ENCODE peak calls at places on chromosomes 4 and X, in seven cellular contexts. F is sigmoid colon, Y is HepG2, O is suprapubic skin, R is ovary, A is body of pancreas, Q is testis. I is an unnamed sample.

GRCh38 chr4:52939739-52940138 is 77.6 kb downstream of the RASL11B start:
- DNase-seq in F (no peak), Y (no peak), O (no peak), R (no peak), A (peak), Q (no peak), I (no peak)

GRCh38 chr4:184536881-184537248 is 62.5 kb upstream of the IRF2 start:
- DNase-seq in F (no peak), Y (no peak), O (no peak), R (no peak), A (no peak), Q (no peak), I (no peak)

GRCh38 chrX:367349-367748 is 19.4 kb downstream of the PPP2R3B start:
- DNase-seq in F (no peak), Y (no peak), O (no peak), R (no peak), A (no peak), Q (no peak), I (no peak)

GRCh38 chr4:145279122-145279960 is 99.0 kb upstream of the OTUD4 start:
- DNase-seq in F (no peak), Y (no peak), O (no peak), R (no peak), A (no peak), Q (no peak), I (no peak)

GRCh38 chr4:173211838-173212237 is 43.2 kb downstream of the GALNT7 start:
- DNase-seq in F (no peak), Y (no peak), O (no peak), R (no peak), A (no peak), Q (no peak), I (no peak)

GRCh38 chr4:56330691-56331090 is 56.6 kb downstream of the AASDH start:
- DNase-seq in F (no peak), Y (no peak), O (no peak), R (no peak), A (no peak), Q (no peak), I (no peak)

GRCh38 chrX:103063918-103064434 is at the start of gene BEX1:
- DNase-seq in F (peak), Y (peak), O (no peak), R (peak), A (peak), Q (peak), I (no peak)

GRCh38 chrX:149541521-149542047 is 772 bp downstream of the EOLA1 start:
- DNase-seq in F (no peak), Y (no peak), O (no peak), R (no peak), A (no peak), Q (no peak), I (no peak)

GRCh38 chr4:145680902-145681301 is 956 bp downstream of the C4orf51 start:
- DNase-seq in F (no peak), Y (no peak), O (no peak), R (no peak), A (no peak), Q (no peak), I (no peak)

GRCh38 chrX:77174680-77175336 is 272.4 kb upstream of the FGF16 start:
- DNase-seq in F (no peak), Y (no peak), O (no peak), R (no peak), A (no peak), Q (no peak), I (no peak)

GRCh38 chrX:136658151-136658550 is 10.2 kb downstream of the CD40LG start:
- DNase-seq in F (no peak), Y (no peak), O (no peak), R (no peak), A (no peak), Q (no peak), I (no peak)

GRCh38 chr4:159498371-159499115 is 395.7 kb downstream of the RAPGEF2 start:
- DNase-seq in F (no peak), Y (peak), O (no peak), R (no peak), A (peak), Q (no peak), I (no peak)

GRCh38 chr4:19776021-19776459 is 475.7 kb upstream of the SLIT2 start:
- DNase-seq in F (no peak), Y (no peak), O (no peak), R (no peak), A (no peak), Q (no peak), I (peak)

GRCh38 chrX:106891762-106892161 is 11.4 kb downstream of the RIPPLY1 start:
- DNase-seq in F (no peak), Y (no peak), O (no peak), R (no peak), A (no peak), Q (no peak), I (no peak)

GRCh38 chr4:83197555-83198235 is 83.2 kb upstream of the PLAC8 start:
- DNase-seq in F (peak), Y (peak), O (no peak), R (no peak), A (peak), Q (no peak), I (no peak)

GRCh38 chr4:70833701-70834100 is 6.0 kb downstream of the GRSF1 start:
- DNase-seq in F (no peak), Y (no peak), O (no peak), R (no peak), A (no peak), Q (no peak), I (no peak)

GRCh38 chr4:26326791-26327190 is 6.0 kb downstream of the RBPJ start:
- DNase-seq in F (no peak), Y (no peak), O (no peak), R (no peak), A (no peak), Q (no peak), I (no peak)

GRCh38 chr4:122827258-122827887 is 742 bp downstream of the FGF2 start:
- DNase-seq in F (peak), Y (no peak), O (peak), R (peak), A (peak), Q (peak), I (no peak)

GRCh38 chrX:68835468-68835867 is 6.6 kb downstream of the EFNB1 start:
- DNase-seq in F (peak), Y (no peak), O (peak), R (no peak), A (no peak), Q (no peak), I (no peak)

GRCh38 chr4:155008389-155008788 is 200.0 kb upstream of the NPY2R start:
- DNase-seq in F (no peak), Y (no peak), O (no peak), R (no peak), A (no peak), Q (no peak), I (no peak)

GRCh38 chr4:16207409-16207808 is 18.9 kb downstream of the TAPT1 start:
- DNase-seq in F (no peak), Y (no peak), O (no peak), R (no peak), A (no peak), Q (no peak), I (no peak)

GRCh38 chr4:81684357-81684756 is 212.7 kb upstream of the RASGEF1B start:
- DNase-seq in F (no peak), Y (no peak), O (no peak), R (no peak), A (peak), Q (no peak), I (no peak)

GRCh38 chr4:185039508-185040273 is 21.4 kb downstream of the HELT start:
- DNase-seq in F (peak), Y (peak), O (no peak), R (no peak), A (peak), Q (peak), I (peak)

DNA sequence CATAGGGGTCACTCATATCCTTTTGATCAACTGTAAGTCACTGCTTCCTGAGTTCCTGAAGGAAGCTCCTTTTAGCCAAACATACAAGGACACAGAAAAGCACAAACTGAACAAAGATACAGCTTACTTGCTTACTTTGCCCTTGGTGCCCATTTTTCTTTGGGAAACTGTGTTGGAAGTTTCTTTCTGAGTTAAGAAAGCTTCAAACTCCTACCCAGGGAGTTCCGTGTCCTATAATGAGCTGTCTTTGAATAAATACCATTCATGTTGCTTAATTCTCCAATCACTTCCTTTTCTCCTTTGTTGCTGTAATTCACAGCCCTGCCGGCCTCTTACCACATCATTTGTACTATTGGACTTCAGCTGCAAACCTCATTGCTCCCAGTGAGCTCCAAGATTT is at the start of gene ADH4:
- DNase-seq in F (no peak), Y (peak), O (no peak), R (no peak), A (no peak), Q (no peak), I (no peak)
- TF ChIP-seq POLR2A in F (no peak), Y (peak), O (no peak), R (no peak), A (no peak), Q (no peak), I (no peak)

DNA sequence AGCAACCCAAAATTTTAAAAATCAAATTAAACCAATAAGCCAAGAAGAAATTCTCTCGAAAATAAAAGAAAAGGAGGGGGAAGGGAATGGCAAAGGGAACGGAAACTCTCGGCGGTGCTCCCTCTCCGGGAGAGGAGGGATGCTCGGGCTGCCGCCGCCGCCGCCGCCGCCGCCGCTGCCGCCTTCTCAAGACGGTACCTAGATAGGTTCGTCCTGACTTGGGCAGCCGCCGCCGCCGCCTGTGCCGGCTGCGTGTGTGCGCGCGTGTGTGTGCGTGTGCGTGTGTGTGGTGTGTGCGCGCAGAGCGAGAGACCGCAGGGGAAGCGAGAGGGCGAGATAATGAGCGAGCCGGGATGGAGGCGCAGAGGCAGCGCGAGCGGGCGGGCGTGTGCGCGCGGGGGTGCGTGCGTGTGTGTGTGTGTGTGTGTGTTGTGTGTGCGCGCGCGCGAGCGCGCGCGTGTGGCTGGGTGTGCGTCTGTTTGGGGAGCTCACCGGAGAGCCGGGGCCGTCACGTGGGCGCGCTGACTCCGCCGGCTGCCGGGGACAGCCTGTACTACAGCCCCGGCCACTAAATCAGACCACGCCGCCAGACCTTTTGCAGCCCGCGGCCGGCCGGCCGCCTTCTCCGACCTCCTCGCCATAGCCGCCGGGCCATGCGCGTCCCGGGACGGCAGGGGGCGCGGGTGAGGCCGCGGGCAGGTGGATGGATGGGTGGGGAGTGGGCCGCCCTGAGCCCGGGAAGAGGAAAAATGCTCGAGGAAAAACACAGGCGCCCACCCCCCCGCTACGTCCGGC is 111.6 kb downstream of the DHX15 start:
- DNase-seq in F (peak), Y (peak), O (peak), R (peak), A (peak), Q (peak), I (peak)
- TF ChIP-seq POLR2A in F (no peak), Y (no peak), O (no peak), R (peak), A (no peak), Q (no peak), I (no peak)

DNA sequence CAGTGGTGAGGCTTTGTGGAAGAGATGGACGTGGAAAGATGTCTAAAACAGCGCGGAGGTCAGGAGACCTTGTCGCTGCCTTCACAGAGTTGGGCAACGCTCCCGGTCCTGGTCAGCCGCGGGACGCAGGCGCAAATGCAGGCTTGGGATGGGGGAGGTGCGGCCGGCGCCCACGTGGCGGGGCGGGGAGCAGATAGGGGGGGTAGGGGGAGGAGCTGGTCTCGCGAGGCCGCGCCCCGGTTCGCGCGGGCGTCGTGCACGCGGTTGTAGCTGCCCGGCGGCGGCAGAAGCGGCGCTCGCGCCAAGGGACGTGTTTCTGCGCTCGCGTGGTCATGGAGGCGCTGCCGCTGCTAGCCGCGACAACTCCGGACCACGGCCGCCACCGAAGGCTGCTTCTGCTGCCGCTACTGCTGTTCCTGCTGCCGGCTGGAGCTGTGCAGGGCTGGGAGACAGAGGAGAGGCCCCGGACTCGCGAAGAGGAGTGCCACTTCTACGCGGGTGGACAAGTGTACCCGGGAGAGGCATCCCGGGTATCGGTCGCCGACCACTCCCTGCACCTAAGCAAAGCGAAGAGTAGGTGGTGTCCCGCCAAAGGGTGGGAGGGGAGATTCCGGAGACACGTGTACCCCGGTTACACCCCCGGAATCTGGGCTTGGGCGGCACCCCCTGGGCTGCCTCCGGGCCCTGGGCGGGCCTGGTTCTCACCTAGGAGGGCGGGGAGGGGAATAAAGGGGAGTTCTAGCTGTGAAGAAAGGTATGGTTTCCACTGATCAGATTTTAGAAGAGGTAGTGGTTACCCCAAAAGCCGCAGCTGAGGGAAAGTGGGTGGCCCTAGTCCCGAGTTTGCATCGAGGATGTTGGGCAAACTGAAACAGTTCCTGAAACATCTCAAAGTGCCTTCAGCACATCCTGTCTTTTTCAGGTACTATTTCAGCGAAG is at the start of gene PRDX4:
- DNase-seq in F (peak), Y (peak), O (peak), R (peak), A (peak), Q (peak), I (peak)
- TF ChIP-seq POLR2A in F (peak), Y (peak), O (no peak), R (peak), A (peak), Q (peak), I (peak)

GRCh38 chr4:99947190-99947578 is 766 bp upstream of the DNAJB14 start:
- DNase-seq in F (no peak), Y (no peak), O (no peak), R (no peak), A (no peak), Q (no peak), I (no peak)

GRCh38 chr4:99943904-99944437 is 2.4 kb downstream of the DNAJB14 start:
- DNase-seq in F (no peak), Y (no peak), O (no peak), R (no peak), A (no peak), Q (no peak), I (no peak)

GRCh38 chr4:99947608-99948007 is 1.2 kb upstream of the DNAJB14 start:
- DNase-seq in F (no peak), Y (no peak), O (no peak), R (no peak), A (no peak), Q (no peak), I (no peak)

GRCh38 chr4:99945718-99946345 is 586 bp downstream of the DNAJB14 start:
- DNase-seq in F (peak), Y (peak), O (no peak), R (no peak), A (peak), Q (no peak), I (no peak)

GRCh38 chr4:99946346-99947189 is at the start of gene DNAJB14:
- DNase-seq in F (peak), Y (peak), O (peak), R (peak), A (peak), Q (peak), I (no peak)
- TF ChIP-seq POLR2A in F (peak), Y (peak), O (peak), R (peak), A (peak), Q (no peak), I (peak)

GRCh38 chrX:49166914-49167739 is 4.6 kb downstream of the MAGIX start:
- DNase-seq in F (peak), Y (no peak), O (peak), R (peak), A (peak), Q (peak), I (peak)
- TF ChIP-seq POLR2A in F (peak), Y (no peak), O (no peak), R (peak), A (no peak), Q (no peak), I (no peak)

GRCh38 chr4:5710962-5711478 is at the start of gene EVC:
- DNase-seq in F (peak), Y (peak), O (peak), R (peak), A (peak), Q (peak), I (peak)
- TF ChIP-seq POLR2A in F (no peak), Y (peak), O (no peak), R (no peak), A (no peak), Q (no peak), I (peak)

DNA sequence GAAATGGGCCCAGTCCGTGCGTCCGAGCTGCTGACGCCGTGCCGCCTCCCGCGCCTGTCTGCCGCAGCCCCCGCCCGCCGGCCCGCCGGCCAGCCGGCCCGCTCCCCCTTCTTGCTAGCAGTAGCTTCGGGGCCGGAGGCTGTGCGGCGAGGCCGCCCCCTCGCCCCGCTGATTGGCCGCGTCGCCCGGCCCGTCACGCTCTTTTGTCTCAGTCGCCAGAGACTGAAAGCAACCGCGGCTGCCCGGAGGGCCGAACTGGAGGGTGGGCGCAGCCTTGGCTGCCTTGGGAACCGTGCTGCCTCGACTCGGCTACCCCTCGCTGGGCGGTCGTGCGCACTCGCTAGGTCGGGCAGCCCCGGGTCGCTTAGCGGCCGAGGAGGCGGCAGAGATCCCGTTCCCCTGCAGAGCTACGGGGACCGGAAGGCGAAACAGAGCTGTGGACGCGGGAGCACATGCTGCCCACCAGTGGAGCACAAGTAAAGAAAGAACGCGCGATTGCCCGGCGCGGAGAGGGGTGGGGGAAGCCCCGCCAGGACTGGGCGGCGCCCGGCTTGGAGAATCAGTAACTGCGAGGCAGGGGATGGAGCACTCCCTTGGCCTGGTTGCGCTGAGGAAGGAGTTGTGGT is at the start of gene ZCCHC18:
- DNase-seq in F (peak), Y (peak), O (no peak), R (peak), A (peak), Q (peak), I (peak)
- TF ChIP-seq POLR2A in F (no peak), Y (no peak), O (no peak), R (no peak), A (no peak), Q (no peak), I (peak)